ENCODE peak calls at places on chromosomes 3 and 15, in four cellular contexts. One of them, this sample, is unnamed.

GRCh38 chr3:143975549-143976152 is 4.0 kb downstream of the DIPK2A start:
- DNase-seq in IMR-90: peak; percentile 81
- DNase-seq in NCI-H1105 treated with DMSO at 0.1 percent for 48 hours: peak; percentile 55
- DNase-seq in GM23338: peak; percentile 32
- DNase-seq in this sample: no peak

GRCh38 chr3:140708815-140709214 is 31.0 kb downstream of the TRIM42 start:
- DNase-seq in GM23338: no peak
- DNase-seq in IMR-90: no peak
- DNase-seq in NCI-H1105 treated with DMSO at 0.1 percent for 48 hours: no peak
- DNase-seq in this sample: no peak

GRCh38 chr15:35181538-35181937 is 96.4 kb upstream of the NANOGP8 start:
- DNase-seq in NCI-H1105 treated with DMSO at 0.1 percent for 48 hours: no peak
- DNase-seq in GM23338: no peak
- DNase-seq in IMR-90: peak; percentile 63
- DNase-seq in this sample: no peak

GRCh38 chr15:81297580-81298575 is 26.1 kb downstream of the STARD5 start:
- DNase-seq in NCI-H1105 treated with DMSO at 0.1 percent for 48 hours: no peak
- DNase-seq in IMR-90: no peak
- DNase-seq in GM23338: no peak
- DNase-seq in this sample: no peak

GRCh38 chr15:58229297-58229768 is 91.2 kb downstream of the AQP9 start:
- DNase-seq in GM23338: peak; percentile 73
- DNase-seq in IMR-90: peak; percentile 21
- DNase-seq in NCI-H1105 treated with DMSO at 0.1 percent for 48 hours: peak; percentile 10
- DNase-seq in this sample: no peak

GRCh38 chr15:89442671-89443307 is 53.6 kb downstream of the RHCG start:
- DNase-seq in NCI-H1105 treated with DMSO at 0.1 percent for 48 hours: peak; percentile 15
- DNase-seq in GM23338: peak; percentile 94
- DNase-seq in IMR-90: peak; percentile 8
- DNase-seq in this sample: peak; percentile 7

GRCh38 chr3:122754867-122755835 is 38.5 kb downstream of the HSPBAP1 start:
- DNase-seq in GM23338: peak; percentile 90
- DNase-seq in IMR-90: peak; percentile 44
- DNase-seq in NCI-H1105 treated with DMSO at 0.1 percent for 48 hours: no peak
- DNase-seq in this sample: no peak

GRCh38 chr3:127678611-127679533 is 6.1 kb downstream of the ABTB1 start:
- DNase-seq in NCI-H1105 treated with DMSO at 0.1 percent for 48 hours: no peak
- DNase-seq in GM23338: no peak
- DNase-seq in IMR-90: no peak
- DNase-seq in this sample: no peak

GRCh38 chr3:11288021-11288491 is 15.9 kb downstream of the ATG7 start:
- DNase-seq in GM23338: no peak
- DNase-seq in NCI-H1105 treated with DMSO at 0.1 percent for 48 hours: no peak
- DNase-seq in IMR-90: peak; percentile 51
- DNase-seq in this sample: no peak

GRCh38 chr3:150439657-150440056 is 31.6 kb downstream of the TSC22D2 start:
- DNase-seq in GM23338: no peak
- DNase-seq in NCI-H1105 treated with DMSO at 0.1 percent for 48 hours: no peak
- DNase-seq in IMR-90: peak; percentile 26
- DNase-seq in this sample: no peak

GRCh38 chr15:78714890-78715289 is 73.9 kb upstream of the CHRNB4 start:
- DNase-seq in GM23338: peak; percentile 36
- DNase-seq in IMR-90: no peak
- DNase-seq in NCI-H1105 treated with DMSO at 0.1 percent for 48 hours: no peak
- DNase-seq in this sample: no peak

GRCh38 chr3:123067689-123068226 is 933 bp downstream of the PDIA5 start:
- DNase-seq in IMR-90: no peak
- DNase-seq in NCI-H1105 treated with DMSO at 0.1 percent for 48 hours: no peak
- DNase-seq in GM23338: peak; percentile 33
- DNase-seq in this sample: no peak

GRCh38 chr3:14118400-14119165 is 6.1 kb downstream of the CHCHD4 start:
- DNase-seq in IMR-90: peak; percentile 62
- DNase-seq in GM23338: no peak
- DNase-seq in NCI-H1105 treated with DMSO at 0.1 percent for 48 hours: no peak
- DNase-seq in this sample: no peak

GRCh38 chr3:48555949-48556795 is 431 bp downstream of the PFKFB4 start:
- DNase-seq in IMR-90: no peak
- DNase-seq in NCI-H1105 treated with DMSO at 0.1 percent for 48 hours: no peak
- DNase-seq in GM23338: no peak
- DNase-seq in this sample: no peak

GRCh38 chr15:74420193-74420905 is 13.4 kb downstream of the SEMA7A start:
- DNase-seq in NCI-H1105 treated with DMSO at 0.1 percent for 48 hours: no peak
- DNase-seq in IMR-90: no peak
- DNase-seq in GM23338: no peak
- DNase-seq in this sample: no peak

GRCh38 chr3:83514130-83514914 is 1444.5 kb upstream of the CADM2 start:
- DNase-seq in GM23338: peak; percentile 65
- DNase-seq in NCI-H1105 treated with DMSO at 0.1 percent for 48 hours: no peak
- DNase-seq in IMR-90: no peak
- DNase-seq in this sample: no peak

GRCh38 chr3:172332256-172333041 is 115.8 kb downstream of the GHSR start:
- DNase-seq in IMR-90: peak; percentile 61
- DNase-seq in NCI-H1105 treated with DMSO at 0.1 percent for 48 hours: peak; percentile 69
- DNase-seq in GM23338: peak; percentile 67
- DNase-seq in this sample: peak; percentile 3

GRCh38 chr3:59436164-59436958 is 386.5 kb upstream of the CFAP20DC start:
- DNase-seq in IMR-90: no peak
- DNase-seq in NCI-H1105 treated with DMSO at 0.1 percent for 48 hours: no peak
- DNase-seq in GM23338: no peak
- DNase-seq in this sample: peak; percentile 58

GRCh38 chr3:56620371-56620770 is 62.7 kb downstream of the TASOR start:
- DNase-seq in NCI-H1105 treated with DMSO at 0.1 percent for 48 hours: no peak
- DNase-seq in IMR-90: peak; percentile 7
- DNase-seq in GM23338: no peak
- DNase-seq in this sample: no peak

GRCh38 chr15:52778457-52778856 is 11.7 kb downstream of the ONECUT1 start:
- DNase-seq in IMR-90: no peak
- DNase-seq in NCI-H1105 treated with DMSO at 0.1 percent for 48 hours: no peak
- DNase-seq in GM23338: peak; percentile 59
- DNase-seq in this sample: no peak

GRCh38 chr3:43490640-43491185 is 131.1 kb downstream of the ANO10 start:
- DNase-seq in GM23338: no peak
- DNase-seq in NCI-H1105 treated with DMSO at 0.1 percent for 48 hours: no peak
- DNase-seq in IMR-90: no peak
- DNase-seq in this sample: no peak

GRCh38 chr3:110697961-110698360 is 373.7 kb upstream of the NECTIN3 start:
- DNase-seq in IMR-90: peak; percentile 53
- DNase-seq in GM23338: peak; percentile 14
- DNase-seq in NCI-H1105 treated with DMSO at 0.1 percent for 48 hours: no peak
- DNase-seq in this sample: no peak

GRCh38 chr3:50523170-50523865 is 19.9 kb upstream of the CACNA2D2 start:
- DNase-seq in GM23338: no peak
- DNase-seq in NCI-H1105 treated with DMSO at 0.1 percent for 48 hours: no peak
- DNase-seq in IMR-90: no peak
- DNase-seq in this sample: no peak

GRCh38 chr15:84826369-84826823 is 9.2 kb downstream of the ALPK3 start:
- DNase-seq in IMR-90: no peak
- DNase-seq in NCI-H1105 treated with DMSO at 0.1 percent for 48 hours: no peak
- DNase-seq in GM23338: peak; percentile 85
- DNase-seq in this sample: no peak

GRCh38 chr3:130539005-130539404 is 22.0 kb downstream of the COL6A6 start:
- DNase-seq in IMR-90: peak; percentile 17
- DNase-seq in NCI-H1105 treated with DMSO at 0.1 percent for 48 hours: peak; percentile 60
- DNase-seq in GM23338: peak; percentile 84
- DNase-seq in this sample: no peak

GRCh38 chr3:152695810-152696209 is 139.1 kb upstream of the P2RY1 start:
- DNase-seq in NCI-H1105 treated with DMSO at 0.1 percent for 48 hours: no peak
- DNase-seq in GM23338: no peak
- DNase-seq in IMR-90: no peak
- DNase-seq in this sample: no peak

GRCh38 chr15:72474466-72474911 is 359 bp downstream of the ARIH1 start:
- DNase-seq in NCI-H1105 treated with DMSO at 0.1 percent for 48 hours: peak; percentile 42
- DNase-seq in GM23338: no peak
- DNase-seq in IMR-90: no peak
- DNase-seq in this sample: no peak

GRCh38 chr3:135007622-135008021 is 212.6 kb downstream of the EPHB1 start:
- DNase-seq in IMR-90: no peak
- DNase-seq in NCI-H1105 treated with DMSO at 0.1 percent for 48 hours: no peak
- DNase-seq in GM23338: no peak
- DNase-seq in this sample: no peak

GRCh38 chr3:173745952-173746682 is 348.6 kb downstream of the NLGN1 start:
- DNase-seq in IMR-90: peak; percentile 56
- DNase-seq in GM23338: peak; percentile 23
- DNase-seq in NCI-H1105 treated with DMSO at 0.1 percent for 48 hours: no peak
- DNase-seq in this sample: no peak

GRCh38 chr15:99306694-99307338 is 55.5 kb downstream of the LRRC28 start:
- DNase-seq in GM23338: peak; percentile 14
- DNase-seq in NCI-H1105 treated with DMSO at 0.1 percent for 48 hours: peak; percentile 96
- DNase-seq in IMR-90: peak; percentile 8
- DNase-seq in this sample: peak; percentile 65

GRCh38 chr3:66499881-66500574 is 794 bp downstream of the LRIG1 start:
- DNase-seq in GM23338: no peak
- DNase-seq in IMR-90: peak; percentile 43
- DNase-seq in NCI-H1105 treated with DMSO at 0.1 percent for 48 hours: peak; percentile 7
- DNase-seq in this sample: no peak

GRCh38 chr15:65263313-65263712 is 23.4 kb downstream of the PARP16 start:
- DNase-seq in IMR-90: peak; percentile 52
- DNase-seq in NCI-H1105 treated with DMSO at 0.1 percent for 48 hours: no peak
- DNase-seq in GM23338: no peak
- DNase-seq in this sample: no peak

GRCh38 chr3:58117561-58118305 is 93.0 kb downstream of the DNASE1L3 start:
- DNase-seq in GM23338: no peak
- DNase-seq in IMR-90: peak; percentile 22
- DNase-seq in NCI-H1105 treated with DMSO at 0.1 percent for 48 hours: no peak
- DNase-seq in this sample: no peak

GRCh38 chr3:81622395-81622794 is 139.1 kb downstream of the GBE1 start:
- DNase-seq in GM23338: no peak
- DNase-seq in IMR-90: peak; percentile 53
- DNase-seq in NCI-H1105 treated with DMSO at 0.1 percent for 48 hours: no peak
- DNase-seq in this sample: no peak